ENCODE peak calls at places on chromosomes 5 and 9, in four cellular contexts. J is lower lobe of right lung, G is heart left ventricle, L is IMR-90. E is an unnamed sample.

GRCh38 chr5:135069016-135069770 is 35.2 kb upstream of the PITX1 start:
- DNase-seq in J (no peak), G (no peak), L (no peak), E (no peak)

GRCh38 chr5:119363936-119364335 is 8.1 kb downstream of the TNFAIP8 start:
- DNase-seq in J (no peak), G (no peak), L (no peak), E (no peak)

GRCh38 chr9:88965473-88965872 is 25.8 kb upstream of the S1PR3 start:
- DNase-seq in J (no peak), G (peak; percentile 60), L (no peak), E (no peak)

GRCh38 chr9:136691316-136692189 is 4.3 kb upstream of the AGPAT2 start:
- DNase-seq in J (no peak), G (peak; percentile 29), L (no peak), E (no peak)

GRCh38 chr5:120146787-120147186 is 317.3 kb upstream of the PRR16 start:
- DNase-seq in J (no peak), G (no peak), L (peak; percentile 73), E (no peak)

GRCh38 chr9:974993-975739 is 1.3 kb upstream of the DMRT3 start:
- DNase-seq in J (no peak), G (no peak), L (no peak), E (no peak)

GRCh38 chr5:59356813-59357381 is 536.6 kb downstream of the PDE4D start:
- DNase-seq in J (peak; percentile 61), G (peak; percentile 81), L (no peak), E (no peak)

GRCh38 chr9:21110708-21111576 is 30.7 kb downstream of the IFNW1 start:
- DNase-seq in J (no peak), G (no peak), L (peak; percentile 82), E (no peak)

GRCh38 chr5:170429014-170429413 is 39.8 kb upstream of the KCNMB1 start:
- DNase-seq in J (no peak), G (no peak), L (no peak), E (no peak)

GRCh38 chr5:97986069-97986468 is 787.4 kb upstream of the RGMB start:
- DNase-seq in J (no peak), G (no peak), L (peak; percentile 60), E (no peak)

GRCh38 chr5:104706570-104706969 is 1144.0 kb upstream of the NUDT12 start:
- DNase-seq in J (no peak), G (no peak), L (no peak), E (no peak)

GRCh38 chr9:33852216-33852826 is 35.4 kb downstream of the UBE2R2 start:
- DNase-seq in J (peak; percentile 66), G (peak; percentile 83), L (peak; percentile 27), E (peak; percentile 81)

GRCh38 chr5:91538179-91538578 is 155.1 kb upstream of the ARRDC3 start:
- DNase-seq in J (no peak), G (no peak), L (no peak), E (no peak)

GRCh38 chr9:3467593-3468219 is 58.1 kb downstream of the RFX3 start:
- DNase-seq in J (peak; percentile 61), G (peak; percentile 70), L (peak; percentile 72), E (peak; percentile 47)

GRCh38 chr9:36443581-36443980 is 43.5 kb upstream of the RNF38 start:
- DNase-seq in J (no peak), G (no peak), L (peak; percentile 10), E (no peak)

GRCh38 chr9:128762664-128763449 is 8.9 kb downstream of the ZER1 start:
- DNase-seq in J (no peak), G (no peak), L (no peak), E (no peak)

GRCh38 chr5:170451764-170452365 is 52.0 kb upstream of the KCNIP1 start:
- DNase-seq in J (no peak), G (no peak), L (peak; percentile 8), E (no peak)

GRCh38 chr5:76483433-76483832 is 80.3 kb downstream of the IQGAP2 start:
- DNase-seq in J (no peak), G (no peak), L (no peak), E (no peak)

DNA sequence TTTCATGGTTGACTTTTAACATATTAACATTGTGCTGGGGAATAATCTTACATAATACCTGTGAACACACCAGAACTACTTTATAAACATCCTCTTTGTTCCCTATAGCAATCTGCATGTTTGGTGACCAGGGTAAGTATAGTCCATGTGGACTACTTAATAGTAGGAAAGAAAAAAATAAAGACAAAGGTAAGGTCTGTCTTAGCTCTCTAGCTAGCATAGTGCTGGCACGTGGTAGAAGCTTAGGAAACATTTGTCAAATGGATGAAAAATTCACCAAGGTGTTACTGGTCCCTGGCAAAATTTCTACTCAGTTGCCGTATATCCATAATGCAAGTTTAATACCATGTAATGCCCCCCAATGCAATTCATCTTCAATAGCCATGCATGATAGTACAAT is 78.6 kb upstream of the ABCA1 start:
- DNase-seq in J (no peak), G (no peak), L (no peak), E (no peak)
- H3K27ac ChIP-seq in J (peak overlapping the region; percentile 47), G (no peak overlapping the region), L (peak overlapping the region; percentile 7), E (no peak overlapping the region)

GRCh38 chr5:138725885-138726457 is 27.3 kb upstream of the CTNNA1 start:
- DNase-seq in J (no peak), G (peak; percentile 48), L (no peak), E (peak; percentile 19)

GRCh38 chr5:138722518-138722917 is 30.7 kb upstream of the CTNNA1 start:
- DNase-seq in J (peak; percentile 54), G (no peak), L (no peak), E (no peak)

GRCh38 chr5:138726848-138727247 is 26.4 kb upstream of the CTNNA1 start:
- DNase-seq in J (no peak), G (no peak), L (no peak), E (no peak)

GRCh38 chr5:138724470-138725146 is 28.6 kb upstream of the CTNNA1 start:
- DNase-seq in J (peak; percentile 71), G (peak; percentile 55), L (no peak), E (no peak)

GRCh38 chr5:138725153-138725884 is 27.9 kb upstream of the CTNNA1 start:
- DNase-seq in J (peak; percentile 60), G (peak; percentile 54), L (peak; percentile 48), E (peak; percentile 14)
- H3K27ac ChIP-seq in J (peak overlapping the region; percentile 50), G (peak overlapping the region; percentile 68), L (no peak overlapping the region), E (peak overlapping the region; percentile 74)

DNA sequence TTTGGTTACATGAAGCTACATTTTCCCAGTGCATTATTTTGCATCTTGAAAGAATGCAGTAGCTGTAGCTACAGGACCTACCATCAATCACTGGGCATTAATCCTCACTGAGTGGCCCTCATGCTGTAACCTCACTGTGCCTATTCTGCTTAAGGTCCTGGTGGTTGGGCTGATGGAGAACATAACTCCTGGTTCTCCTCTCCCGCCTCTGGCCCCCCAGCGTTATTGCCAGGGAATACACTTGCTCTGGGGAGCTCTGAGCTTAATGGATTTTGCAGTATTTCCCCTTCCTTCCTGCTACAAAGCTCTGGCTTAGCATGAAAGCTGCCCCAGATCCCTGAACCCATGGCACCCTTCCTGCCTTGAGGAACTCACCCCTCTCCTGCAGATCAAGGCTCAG is 111.6 kb upstream of the EQTN start:
- DNase-seq in J (no peak), G (no peak), L (no peak), E (no peak)
- H3K27ac ChIP-seq in J (no peak overlapping the region), G (no peak overlapping the region), L (no peak overlapping the region), E (no peak overlapping the region)

GRCh38 chr9:127546125-127546832 is 65.8 kb upstream of the STXBP1 start:
- DNase-seq in J (no peak), G (no peak), L (no peak), E (peak; percentile 37)
- H3K27ac ChIP-seq in J (peak overlapping the region; percentile 80), G (peak overlapping the region; percentile 38), L (peak overlapping the region; percentile 63), E (peak overlapping the region; percentile 86)

GRCh38 chr9:38065369-38066075 is 3.5 kb downstream of the SHB start:
- DNase-seq in J (no peak), G (no peak), L (no peak), E (no peak)
- H3K27ac ChIP-seq in J (no peak overlapping the region), G (peak overlapping the region; percentile 13), L (peak overlapping the region; percentile 42), E (peak overlapping the region; percentile 97)

GRCh38 chr9:71693607-71694006 is 74.7 kb downstream of the CEMIP2 start:
- DNase-seq in J (no peak), G (no peak), L (no peak), E (no peak)

GRCh38 chr9:71694332-71694731 is 74.0 kb downstream of the CEMIP2 start:
- DNase-seq in J (no peak), G (no peak), L (no peak), E (no peak)

GRCh38 chr9:71690058-71690691 is 78.1 kb downstream of the CEMIP2 start:
- DNase-seq in J (no peak), G (no peak), L (peak; percentile 53), E (no peak)

GRCh38 chr9:71692337-71692736 is 76.0 kb downstream of the CEMIP2 start:
- DNase-seq in J (no peak), G (peak; percentile 35), L (peak; percentile 58), E (no peak)

GRCh38 chr9:71691036-71691435 is 77.3 kb downstream of the CEMIP2 start:
- DNase-seq in J (no peak), G (no peak), L (no peak), E (no peak)
- H3K27ac ChIP-seq in J (no peak overlapping the region), G (no peak overlapping the region), L (no peak overlapping the region), E (no peak overlapping the region)

GRCh38 chr5:45694255-45694834 is 1.8 kb downstream of the HCN1 start:
- DNase-seq in J (no peak), G (no peak), L (no peak), E (no peak)
- H3K27ac ChIP-seq in J (no peak overlapping the region), G (no peak overlapping the region), L (no peak overlapping the region), E (no peak overlapping the region)

GRCh38 chr5:147452137-147452838 is 57.6 kb downstream of the DPYSL3 start:
- DNase-seq in J (no peak), G (no peak), L (no peak), E (no peak)

GRCh38 chr5:147458581-147458980 is 51.3 kb downstream of the DPYSL3 start:
- DNase-seq in J (no peak), G (no peak), L (no peak), E (no peak)

GRCh38 chr5:147455822-147456221 is 54.0 kb downstream of the DPYSL3 start:
- DNase-seq in J (no peak), G (no peak), L (no peak), E (no peak)

GRCh38 chr5:147453901-147454814 is 55.7 kb downstream of the DPYSL3 start:
- DNase-seq in J (peak; percentile 88), G (peak; percentile 94), L (peak; percentile 85), E (peak; percentile 84)

GRCh38 chr5:147455321-147455720 is 54.5 kb downstream of the DPYSL3 start:
- DNase-seq in J (no peak), G (no peak), L (peak; percentile 28), E (no peak)
- H3K27ac ChIP-seq in J (peak overlapping the region; percentile 84), G (peak overlapping the region; percentile 0), L (no peak overlapping the region), E (peak overlapping the region; percentile 81)

GRCh38 chr9:93003552-93004407 is 54.7 kb upstream of the SUSD3 start:
- DNase-seq in J (peak; percentile 80), G (peak; percentile 57), L (peak; percentile 22), E (peak; percentile 72)
- H3K27ac ChIP-seq in J (peak overlapping the region; percentile 26), G (no peak overlapping the region), L (no peak overlapping the region), E (no peak overlapping the region)

GRCh38 chr5:151413800-151414199 is 33.6 kb upstream of the SLC36A1 start:
- DNase-seq in J (no peak), G (no peak), L (no peak), E (no peak)
- H3K27ac ChIP-seq in J (no peak overlapping the region), G (no peak overlapping the region), L (no peak overlapping the region), E (no peak overlapping the region)